ENCODE peak calls at places on chromosomes 2 and 18, in six cellular contexts. M is globus pallidus; H is T-helper 17 cell; G is CD4-positive, CD25-positive, alpha-beta regulatory T cell; R is endothelial cell; S is renal cortical epithelial cell. I is an unnamed sample.

GRCh38 chr18:58361212-58361611 is 267.7 kb downstream of the ALPK2 start:
- DNase-seq in M (no peak), H (no peak), G (no peak), R (no peak), S (no peak), I (no peak)

GRCh38 chr2:27087823-27088410 is 1.3 kb downstream of the KHK start:
- DNase-seq in M (no peak), H (no peak), G (no peak), R (no peak), S (no peak), I (no peak)

GRCh38 chr2:53131416-53131815 is 636.2 kb upstream of the CHAC2 start:
- DNase-seq in M (no peak), H (no peak), G (no peak), R (no peak), S (peak), I (no peak)

GRCh38 chr18:49016648-49017539 is 66.1 kb upstream of the SMAD7 start:
- DNase-seq in M (no peak), H (no peak), G (no peak), R (no peak), S (peak), I (peak)

GRCh38 chr2:195363496-195363895 is 293.5 kb upstream of the SLC39A10 start:
- DNase-seq in M (no peak), H (no peak), G (no peak), R (no peak), S (peak), I (no peak)

GRCh38 chr2:172234716-172235661 is 132.3 kb upstream of the DLX2 start:
- DNase-seq in M (no peak), H (peak), G (peak), R (no peak), S (no peak), I (peak)

GRCh38 chr2:148756292-148756975 is 111.9 kb downstream of the EPC2 start:
- DNase-seq in M (no peak), H (no peak), G (no peak), R (no peak), S (peak), I (no peak)

GRCh38 chr2:191148766-191149165 is 2.0 kb downstream of the STAT4 start:
- DNase-seq in M (no peak), H (no peak), G (peak), R (no peak), S (no peak), I (no peak)

I was measured in H9.